ENCODE peak calls at places on chromosomes 16 and 17, in nine cellular contexts. One of them, this sample, is unnamed. For H3K27me3, the result is how much of the 10 kb centered on the place peaks cover.

GRCh38 chr16:57284206-57284951 is at the start of gene PLLP:
- DNase-seq in IMR-90: peak
- DNase-seq in pancreas: peak
- DNase-seq in uterus: no peak
- DNase-seq in upper lobe of right lung: peak
- DNase-seq in HL-60: no peak
- DNase-seq in thoracic aorta: no peak
- DNase-seq in body of pancreas: peak
- DNase-seq in tibial artery: no peak
- DNase-seq in this sample: no peak

GRCh38 chr17:72125742-72126141 is 4.9 kb downstream of the SOX9 start:
- DNase-seq in IMR-90: peak
- DNase-seq in pancreas: no peak
- DNase-seq in uterus: no peak
- DNase-seq in upper lobe of right lung: no peak
- DNase-seq in HL-60: no peak
- DNase-seq in thoracic aorta: no peak
- DNase-seq in body of pancreas: no peak
- DNase-seq in tibial artery: no peak
- DNase-seq in this sample: peak

GRCh38 chr16:2498531-2499253 is 15.1 kb upstream of the ATP6V0C start:
- DNase-seq in IMR-90: no peak
- DNase-seq in pancreas: peak
- DNase-seq in uterus: no peak
- DNase-seq in upper lobe of right lung: peak
- DNase-seq in HL-60: no peak
- DNase-seq in thoracic aorta: no peak
- DNase-seq in body of pancreas: peak
- DNase-seq in tibial artery: no peak
- DNase-seq in this sample: peak

GRCh38 chr17:59753522-59754467 is 46.3 kb downstream of the VMP1 start:
- DNase-seq in IMR-90: peak
- DNase-seq in pancreas: no peak
- DNase-seq in uterus: peak
- DNase-seq in upper lobe of right lung: no peak
- DNase-seq in HL-60: peak
- DNase-seq in thoracic aorta: no peak
- DNase-seq in body of pancreas: peak
- DNase-seq in tibial artery: no peak
- DNase-seq in this sample: peak

GRCh38 chr16:71421911-71422310 is 19.9 kb downstream of the TLE7 start:
- DNase-seq in IMR-90: no peak
- DNase-seq in pancreas: no peak
- DNase-seq in uterus: no peak
- DNase-seq in upper lobe of right lung: peak
- DNase-seq in HL-60: peak
- DNase-seq in thoracic aorta: no peak
- DNase-seq in body of pancreas: peak
- DNase-seq in tibial artery: no peak
- DNase-seq in this sample: peak

GRCh38 chr17:19867094-19867653 is 562 bp downstream of the ULK2 start:
- DNase-seq in IMR-90: peak
- DNase-seq in pancreas: peak
- DNase-seq in uterus: peak
- DNase-seq in upper lobe of right lung: peak
- DNase-seq in HL-60: peak
- DNase-seq in thoracic aorta: no peak
- DNase-seq in body of pancreas: peak
- DNase-seq in tibial artery: peak
- DNase-seq in this sample: peak

GRCh38 chr17:74737299-74738050 is 419 bp downstream of the RAB37 start:
- DNase-seq in IMR-90: no peak
- DNase-seq in pancreas: no peak
- DNase-seq in uterus: no peak
- DNase-seq in upper lobe of right lung: no peak
- DNase-seq in HL-60: peak
- DNase-seq in thoracic aorta: no peak
- DNase-seq in body of pancreas: peak
- DNase-seq in tibial artery: no peak
- DNase-seq in this sample: no peak

GRCh38 chr17:866568-867087 is 84.5 kb downstream of the MRM3 start:
- DNase-seq in IMR-90: no peak
- DNase-seq in pancreas: no peak
- DNase-seq in uterus: no peak
- DNase-seq in upper lobe of right lung: no peak
- DNase-seq in HL-60: no peak
- DNase-seq in thoracic aorta: no peak
- DNase-seq in body of pancreas: peak
- DNase-seq in tibial artery: no peak
- DNase-seq in this sample: no peak

GRCh38 chr16:59478806-59479205 is 744.7 kb upstream of the GOT2 start:
- DNase-seq in IMR-90: peak
- DNase-seq in pancreas: no peak
- DNase-seq in uterus: no peak
- DNase-seq in upper lobe of right lung: no peak
- DNase-seq in HL-60: no peak
- DNase-seq in thoracic aorta: no peak
- DNase-seq in body of pancreas: no peak
- DNase-seq in tibial artery: no peak
- DNase-seq in this sample: no peak

GRCh38 chr17:65359016-65359415 is 202.4 kb downstream of the AXIN2 start:
- DNase-seq in IMR-90: peak
- DNase-seq in pancreas: no peak
- DNase-seq in uterus: no peak
- DNase-seq in upper lobe of right lung: no peak
- DNase-seq in HL-60: no peak
- DNase-seq in thoracic aorta: no peak
- DNase-seq in body of pancreas: no peak
- DNase-seq in tibial artery: no peak
- DNase-seq in this sample: peak

GRCh38 chr17:15303293-15303692 is 38.1 kb downstream of the TEKT3 start:
- DNase-seq in IMR-90: no peak
- DNase-seq in pancreas: no peak
- DNase-seq in uterus: no peak
- DNase-seq in upper lobe of right lung: no peak
- DNase-seq in HL-60: no peak
- DNase-seq in thoracic aorta: no peak
- DNase-seq in body of pancreas: no peak
- DNase-seq in tibial artery: no peak
- DNase-seq in this sample: no peak

GRCh38 chr17:73007447-73007846 is 85.0 kb downstream of the SLC39A11 start:
- DNase-seq in IMR-90: peak
- DNase-seq in pancreas: peak
- DNase-seq in uterus: no peak
- DNase-seq in upper lobe of right lung: no peak
- DNase-seq in HL-60: peak
- DNase-seq in thoracic aorta: no peak
- DNase-seq in body of pancreas: peak
- DNase-seq in tibial artery: no peak
- DNase-seq in this sample: peak

GRCh38 chr17:42895185-42895555 is 5.4 kb upstream of the G6PC1 start:
- DNase-seq in IMR-90: peak
- DNase-seq in pancreas: peak
- DNase-seq in uterus: peak
- DNase-seq in upper lobe of right lung: peak
- DNase-seq in HL-60: no peak
- DNase-seq in thoracic aorta: peak
- DNase-seq in body of pancreas: peak
- DNase-seq in tibial artery: peak
- DNase-seq in this sample: peak

GRCh38 chr17:82432017-82432416 is 13.6 kb upstream of the OGFOD3 start:
- DNase-seq in IMR-90: no peak
- DNase-seq in pancreas: no peak
- DNase-seq in uterus: no peak
- DNase-seq in upper lobe of right lung: no peak
- DNase-seq in HL-60: no peak
- DNase-seq in thoracic aorta: no peak
- DNase-seq in body of pancreas: no peak
- DNase-seq in tibial artery: no peak
- DNase-seq in this sample: no peak

GRCh38 chr16:21570676-21571017 is 28.7 kb upstream of the METTL9 start:
- DNase-seq in IMR-90: no peak
- DNase-seq in pancreas: no peak
- DNase-seq in uterus: no peak
- DNase-seq in upper lobe of right lung: no peak
- DNase-seq in HL-60: no peak
- DNase-seq in thoracic aorta: no peak
- DNase-seq in body of pancreas: no peak
- DNase-seq in tibial artery: no peak
- DNase-seq in this sample: no peak

GRCh38 chr17:67127925-67128324 is 83.6 kb downstream of the CACNG1 start:
- DNase-seq in IMR-90: no peak
- DNase-seq in pancreas: no peak
- DNase-seq in uterus: no peak
- DNase-seq in upper lobe of right lung: no peak
- DNase-seq in HL-60: no peak
- DNase-seq in thoracic aorta: no peak
- DNase-seq in body of pancreas: no peak
- DNase-seq in tibial artery: no peak
- DNase-seq in this sample: no peak

GRCh38 chr17:69473801-69474170 is 59.3 kb downstream of the MAP2K6 start:
- DNase-seq in IMR-90: peak
- DNase-seq in pancreas: no peak
- DNase-seq in uterus: no peak
- DNase-seq in upper lobe of right lung: no peak
- DNase-seq in HL-60: no peak
- DNase-seq in thoracic aorta: no peak
- DNase-seq in body of pancreas: no peak
- DNase-seq in tibial artery: no peak
- DNase-seq in this sample: no peak

GRCh38 chr17:50935201-50936124 is 69.3 kb upstream of the TOB1 start:
- DNase-seq in IMR-90: no peak
- DNase-seq in pancreas: peak
- DNase-seq in uterus: no peak
- DNase-seq in upper lobe of right lung: peak
- DNase-seq in HL-60: no peak
- DNase-seq in thoracic aorta: peak
- DNase-seq in body of pancreas: peak
- DNase-seq in tibial artery: peak
- DNase-seq in this sample: peak

DNA sequence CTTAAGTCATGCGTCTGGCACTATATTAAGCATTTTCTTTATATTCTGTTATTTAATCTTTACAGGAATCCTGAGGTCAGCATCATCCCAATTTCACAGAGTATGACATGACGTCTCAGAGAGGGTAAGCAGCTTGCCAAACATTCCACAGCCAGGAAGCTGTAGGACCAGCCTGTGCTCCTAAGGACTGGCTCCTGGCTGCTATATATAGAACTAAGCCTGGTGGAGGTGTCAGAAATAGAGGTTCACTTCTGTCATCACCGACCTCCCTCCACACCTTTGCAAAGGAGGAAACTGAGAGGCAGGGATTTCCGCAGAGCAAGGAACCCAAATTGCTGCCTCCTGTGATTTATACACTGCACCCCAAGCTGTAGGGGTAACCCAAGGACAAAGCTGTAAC is 37.9 kb upstream of the NDRG4 start:
- DNase-seq in IMR-90: no peak
- DNase-seq in pancreas: no peak
- DNase-seq in uterus: no peak
- DNase-seq in upper lobe of right lung: no peak
- DNase-seq in HL-60: no peak
- DNase-seq in thoracic aorta: no peak
- DNase-seq in body of pancreas: no peak
- DNase-seq in tibial artery: no peak
- DNase-seq in this sample: no peak
- H3K27me3 ChIP-seq in IMR-90: half or more
- H3K27me3 ChIP-seq in pancreas: under half
- H3K27me3 ChIP-seq in uterus: under half
- H3K27me3 ChIP-seq in upper lobe of right lung: under half
- H3K27me3 ChIP-seq in HL-60: under half
- H3K27me3 ChIP-seq in thoracic aorta: under half
- H3K27me3 ChIP-seq in body of pancreas: under half
- H3K27me3 ChIP-seq in tibial artery: under half
- H3K27me3 ChIP-seq in this sample: under half

GRCh38 chr16:74034862-74035261 is 261.8 kb upstream of the PSMD7 start:
- DNase-seq in IMR-90: peak
- DNase-seq in pancreas: no peak
- DNase-seq in uterus: no peak
- DNase-seq in upper lobe of right lung: no peak
- DNase-seq in HL-60: peak
- DNase-seq in thoracic aorta: no peak
- DNase-seq in body of pancreas: no peak
- DNase-seq in tibial artery: no peak
- DNase-seq in this sample: peak
- TF ChIP-seq CTCF in IMR-90: peak
- TF ChIP-seq CTCF in pancreas: no peak
- TF ChIP-seq CTCF in uterus: peak
- TF ChIP-seq CTCF in upper lobe of right lung: peak
- TF ChIP-seq CTCF in HL-60: no peak
- TF ChIP-seq CTCF in thoracic aorta: no peak
- TF ChIP-seq CTCF in body of pancreas: peak
- TF ChIP-seq CTCF in tibial artery: peak
- TF ChIP-seq CTCF in this sample: peak

GRCh38 chr17:76844485-76844829 is 23.7 kb upstream of the MGAT5B start:
- DNase-seq in IMR-90: no peak
- DNase-seq in pancreas: no peak
- DNase-seq in uterus: no peak
- DNase-seq in upper lobe of right lung: no peak
- DNase-seq in HL-60: no peak
- DNase-seq in thoracic aorta: no peak
- DNase-seq in body of pancreas: no peak
- DNase-seq in tibial artery: no peak
- DNase-seq in this sample: no peak

GRCh38 chr17:76848670-76849069 is 19.5 kb upstream of the MGAT5B start:
- DNase-seq in IMR-90: no peak
- DNase-seq in pancreas: no peak
- DNase-seq in uterus: no peak
- DNase-seq in upper lobe of right lung: no peak
- DNase-seq in HL-60: no peak
- DNase-seq in thoracic aorta: no peak
- DNase-seq in body of pancreas: no peak
- DNase-seq in tibial artery: no peak
- DNase-seq in this sample: no peak

GRCh38 chr17:76845524-76845923 is 22.7 kb upstream of the MGAT5B start:
- DNase-seq in IMR-90: peak
- DNase-seq in pancreas: no peak
- DNase-seq in uterus: no peak
- DNase-seq in upper lobe of right lung: no peak
- DNase-seq in HL-60: no peak
- DNase-seq in thoracic aorta: no peak
- DNase-seq in body of pancreas: no peak
- DNase-seq in tibial artery: no peak
- DNase-seq in this sample: no peak

GRCh38 chr17:76844846-76845245 is 23.4 kb upstream of the MGAT5B start:
- DNase-seq in IMR-90: no peak
- DNase-seq in pancreas: no peak
- DNase-seq in uterus: no peak
- DNase-seq in upper lobe of right lung: no peak
- DNase-seq in HL-60: no peak
- DNase-seq in thoracic aorta: no peak
- DNase-seq in body of pancreas: no peak
- DNase-seq in tibial artery: no peak
- DNase-seq in this sample: no peak

GRCh38 chr17:76847031-76847430 is 21.2 kb upstream of the MGAT5B start:
- DNase-seq in IMR-90: no peak
- DNase-seq in pancreas: no peak
- DNase-seq in uterus: no peak
- DNase-seq in upper lobe of right lung: no peak
- DNase-seq in HL-60: no peak
- DNase-seq in thoracic aorta: no peak
- DNase-seq in body of pancreas: no peak
- DNase-seq in tibial artery: no peak
- DNase-seq in this sample: no peak
- H3K27me3 ChIP-seq in IMR-90: under half
- H3K27me3 ChIP-seq in pancreas: under half
- H3K27me3 ChIP-seq in uterus: under half
- H3K27me3 ChIP-seq in upper lobe of right lung: under half
- H3K27me3 ChIP-seq in HL-60: under half
- H3K27me3 ChIP-seq in thoracic aorta: under half
- H3K27me3 ChIP-seq in body of pancreas: under half
- H3K27me3 ChIP-seq in tibial artery: under half
- H3K27me3 ChIP-seq in this sample: under half

GRCh38 chr17:37661372-37662014 is 18.2 kb upstream of the DDX52 start:
- DNase-seq in IMR-90: no peak
- DNase-seq in pancreas: no peak
- DNase-seq in uterus: no peak
- DNase-seq in upper lobe of right lung: no peak
- DNase-seq in HL-60: no peak
- DNase-seq in thoracic aorta: no peak
- DNase-seq in body of pancreas: no peak
- DNase-seq in tibial artery: no peak
- DNase-seq in this sample: no peak
- TF ChIP-seq CTCF in IMR-90: no peak
- TF ChIP-seq CTCF in pancreas: no peak
- TF ChIP-seq CTCF in uterus: no peak
- TF ChIP-seq CTCF in upper lobe of right lung: no peak
- TF ChIP-seq CTCF in HL-60: no peak
- TF ChIP-seq CTCF in thoracic aorta: no peak
- TF ChIP-seq CTCF in body of pancreas: no peak
- TF ChIP-seq CTCF in tibial artery: no peak
- TF ChIP-seq CTCF in this sample: no peak